ENCODE peak calls at places on chromosomes 16 and 17, in nine cellular contexts. L is sigmoid colon, M is adrenal gland, Q is uterus, J is prostate gland, R is esophagus squamous epithelium, I is breast epithelium, T is stomach, S is endothelial cell of umbilical vein. K is an unnamed sample.

GRCh38 chr16:80607204-80607603 is 66.4 kb downstream of the DYNLRB2 start:
- DNase-seq in J (no peak), R (no peak), I (no peak), L (no peak), Q (no peak), T (no peak), S (no peak), M (no peak), K (no peak)

GRCh38 chr17:7307686-7308624 is 527 bp downstream of the EIF5A start:
- DNase-seq in L (no peak), R (no peak), M (peak; percentile 58), T (peak; percentile 51), S (no peak), Q (peak; percentile 68), I (no peak), J (no peak), K (peak; percentile 48)

GRCh38 chr16:66894948-66895696 is 14.8 kb downstream of the PDP2 start:
- DNase-seq in I (no peak), Q (peak; percentile 66), J (peak; percentile 34), M (peak; percentile 77), R (peak; percentile 6), S (peak; percentile 64), T (peak; percentile 73), L (peak; percentile 82), K (peak; percentile 68)

GRCh38 chr17:59839646-59840328 is 53.0 kb downstream of the TUBD1 start:
- DNase-seq in Q (no peak), S (no peak), J (no peak), I (no peak), M (no peak), L (no peak), R (no peak), T (no peak), K (no peak)

GRCh38 chr17:73628642-73629552 is 15.3 kb downstream of the SDK2 start:
- DNase-seq in Q (no peak), M (no peak), R (no peak), L (no peak), T (no peak), S (no peak), J (no peak), I (no peak), K (no peak)

GRCh38 chr17:42266462-42266861 is 9.7 kb downstream of the STAT5B start:
- DNase-seq in I (no peak), Q (no peak), M (no peak), S (no peak), R (no peak), J (no peak), L (no peak), T (no peak), K (no peak)

GRCh38 chr17:9284884-9285283 is 263.6 kb downstream of the NTN1 start:
- DNase-seq in L (no peak), M (no peak), S (no peak), T (no peak), Q (peak; percentile 52), I (no peak), R (no peak), J (no peak), K (no peak)

GRCh38 chr16:102060-102855 is 24.2 kb downstream of the MPG start:
- DNase-seq in S (peak; percentile 65), M (no peak), Q (peak; percentile 68), T (no peak), I (no peak), R (no peak), J (no peak), L (peak; percentile 80), K (no peak)

GRCh38 chr17:65559802-65560627 is 1.4 kb downstream of the AXIN2 start:
- DNase-seq in J (peak; percentile 40), R (no peak), L (no peak), T (peak; percentile 30), Q (peak; percentile 64), M (peak; percentile 63), S (peak; percentile 36), I (no peak), K (peak; percentile 24)

GRCh38 chr16:20897897-20898296 is 2.3 kb downstream of the DCUN1D3 start:
- DNase-seq in Q (no peak), T (no peak), S (no peak), I (no peak), R (no peak), M (no peak), J (no peak), L (no peak), K (no peak)

GRCh38 chr16:70691223-70692129 is 5.6 kb upstream of the MTSS2 start:
- DNase-seq in I (no peak), L (peak; percentile 97), R (no peak), Q (peak; percentile 90), J (no peak), T (peak; percentile 52), M (peak; percentile 97), S (peak; percentile 54), K (no peak)

GRCh38 chr16:72876221-72876620 is 171.7 kb downstream of the ZFHX3 start:
- DNase-seq in M (peak; percentile 34), S (peak; percentile 67), I (no peak), L (peak; percentile 86), R (no peak), Q (peak; percentile 66), J (no peak), T (peak; percentile 32), K (no peak)

GRCh38 chr17:6163632-6164319 is 93.6 kb downstream of the WSCD1 start:
- DNase-seq in I (no peak), L (no peak), M (no peak), T (no peak), S (peak; percentile 32), J (no peak), Q (no peak), R (no peak), K (peak; percentile 14)

GRCh38 chr17:8235676-8236075 is 12.2 kb downstream of the CTC1 start:
- DNase-seq in T (no peak), Q (no peak), S (no peak), M (no peak), I (no peak), J (no peak), L (no peak), R (no peak), K (no peak)

GRCh38 chr16:62383941-62384340 is 347.7 kb upstream of the CDH8 start:
- DNase-seq in J (no peak), S (no peak), R (no peak), L (no peak), T (no peak), M (no peak), I (no peak), Q (no peak), K (no peak)

GRCh38 chr17:45333702-45334092 is 16.9 kb upstream of the MAP3K14 start:
- DNase-seq in L (peak; percentile 54), Q (no peak), T (no peak), M (no peak), S (no peak), R (no peak), I (peak; percentile 34), J (no peak), K (no peak)

DNA sequence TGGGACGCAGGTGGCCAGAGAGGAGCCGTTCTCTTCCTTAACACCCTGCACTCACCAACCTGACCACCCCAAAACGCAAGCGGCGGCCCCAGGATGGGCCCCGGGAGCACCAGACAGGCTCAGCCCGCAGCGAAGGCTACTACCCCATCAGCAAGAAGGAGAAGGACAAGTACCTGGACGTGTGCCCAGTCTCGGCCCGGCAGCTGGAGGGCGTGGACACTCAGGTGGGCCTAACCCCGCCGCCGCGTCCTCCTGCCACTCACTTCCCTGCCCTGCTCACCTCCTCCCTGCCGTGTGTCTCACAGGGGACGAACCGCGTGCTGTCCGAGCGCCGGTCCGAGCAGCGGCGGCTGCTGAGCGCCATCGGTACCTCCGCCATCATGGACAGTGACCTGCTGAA is 4.6 kb upstream of the HSD3B7 start:
- DNase-seq in Q (no peak), I (no peak), R (no peak), T (no peak), J (no peak), S (no peak), L (no peak), M (no peak), K (no peak)
- TF ChIP-seq POLR2A in Q (no peak), I (no peak), R (no peak), T (no peak), J (no peak), S (no peak), L (no peak), M (no peak), K (no peak)

DNA sequence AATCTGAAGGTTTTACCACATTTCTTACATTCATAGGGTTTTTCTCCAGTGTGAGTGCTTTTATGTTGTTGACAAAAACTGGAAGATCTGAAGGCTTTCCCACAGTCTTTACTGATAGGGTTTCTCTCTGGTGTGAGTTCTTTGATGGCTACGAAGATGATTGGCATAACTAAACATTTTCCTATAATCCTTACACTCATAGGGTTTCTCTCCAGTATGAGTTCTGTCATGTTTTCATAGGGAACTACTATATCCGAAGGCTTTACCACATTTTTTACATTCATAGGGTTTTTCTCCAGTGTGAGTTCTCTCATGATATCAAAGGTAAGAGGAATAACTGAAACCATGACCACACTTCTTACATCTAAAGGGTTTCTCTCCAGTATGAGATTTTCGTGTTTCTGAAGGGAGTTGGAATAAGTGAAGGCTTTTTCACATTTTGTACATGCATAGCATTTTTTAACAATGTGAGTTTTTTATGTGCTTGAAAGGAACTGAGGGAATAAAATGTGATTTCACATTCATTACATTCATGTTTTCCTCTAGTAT is 1987.7 kb downstream of the TP53TG3F start:
- DNase-seq in M (no peak), I (no peak), Q (no peak), J (no peak), L (no peak), S (no peak), R (no peak), T (no peak), K (no peak)
- H3K9me3 ChIP-seq in M (no peaks in the 10 kb centered on the region), I (peaks cover 40% of the 10 kb centered on the region), Q (no peaks in the 10 kb centered on the region), J (no peaks in the 10 kb centered on the region), L (peaks cover 5% of the 10 kb centered on the region), S (peaks cover 14% of the 10 kb centered on the region), R (no peaks in the 10 kb centered on the region), T (peaks cover 92% of the 10 kb centered on the region), K (no peaks in the 10 kb centered on the region)

GRCh38 chr16:86573646-86574508 is 4.5 kb upstream of the FOXL1 start:
- DNase-seq in Q (no peak), I (no peak), L (no peak), S (no peak), T (no peak), J (no peak), M (no peak), R (no peak), K (no peak)

GRCh38 chr16:86575754-86576557 is 2.4 kb upstream of the FOXL1 start:
- DNase-seq in S (peak; percentile 92), L (no peak), Q (peak; percentile 47), R (no peak), J (no peak), T (peak; percentile 55), M (peak; percentile 64), I (no peak), K (peak; percentile 73)

GRCh38 chr16:86575095-86575685 is 3.2 kb upstream of the FOXL1 start:
- DNase-seq in T (no peak), R (no peak), S (no peak), Q (no peak), J (no peak), M (no peak), I (no peak), L (no peak), K (no peak)

GRCh38 chr16:86573215-86573614 is 5.1 kb upstream of the FOXL1 start:
- DNase-seq in M (no peak), Q (no peak), R (no peak), I (no peak), T (no peak), L (no peak), J (no peak), S (no peak), K (no peak)

GRCh38 chr16:86574646-86575045 is 3.7 kb upstream of the FOXL1 start:
- DNase-seq in R (no peak), L (no peak), Q (no peak), S (no peak), M (no peak), I (no peak), T (no peak), J (no peak), K (no peak)
- H3K27me3 ChIP-seq in R (peaks cover 100% of the 10 kb centered on the region), L (peaks cover 89% of the 10 kb centered on the region), Q (peaks cover 49% of the 10 kb centered on the region), S (no peaks in the 10 kb centered on the region), M (peaks cover 64% of the 10 kb centered on the region), I (no peaks in the 10 kb centered on the region), T (peaks cover 100% of the 10 kb centered on the region), J (peaks cover 45% of the 10 kb centered on the region), K (no peaks in the 10 kb centered on the region)

GRCh38 chr17:27336217-27336616 is 42.3 kb downstream of the WSB1 start:
- DNase-seq in J (no peak), M (no peak), L (peak; percentile 62), S (no peak), Q (no peak), T (no peak), R (no peak), I (no peak), K (no peak)
- TF ChIP-seq POLR2A in J (no peak), M (no peak), L (no peak), S (no peak), Q (no peak), T (no peak), R (no peak), I (no peak), K (no peak)

K was measured in body of pancreas.